ENCODE peak calls at places on chromosomes 13 and 19, in seven cellular contexts. V is EL; N is body of pancreas; L is stimulated activated CD8-positive, alpha-beta memory T cell treated with anti-CD3 and anti-CD28 coated beads, Interleukin-4, amount 100 ng/mL, for 4 hours; S is CD4-positive, CD25-positive, alpha-beta regulatory T cell; E is activated CD4-positive, alpha-beta T cell treated with anti-CD3 and anti-CD28 coated beads, Interleukin-2, amount 50 U/mL, for 48 hours; G is choroid plexus epithelial cell. C is an unnamed sample.

GRCh38 chr19:22735911-22736645 is 47.9 kb downstream of the ZNF99 start:
- DNase-seq in G (no peak), N (no peak), E (no peak), V (no peak), S (no peak), L (no peak), C (no peak)

GRCh38 chr13:22357132-22357531 is 686.3 kb downstream of the FGF9 start:
- DNase-seq in N (no peak), V (no peak), S (no peak), L (no peak), E (no peak), G (no peak), C (no peak)

GRCh38 chr19:10206226-10206873 is 11.6 kb upstream of the DNMT1 start:
- DNase-seq in G (peak; percentile 64), N (no peak), S (no peak), V (peak; percentile 74), L (no peak), E (no peak), C (no peak)

GRCh38 chr13:47215741-47216140 is 318.9 kb upstream of the HTR2A start:
- DNase-seq in G (peak; percentile 91), N (no peak), E (no peak), L (no peak), V (peak; percentile 97), S (no peak), C (no peak)

GRCh38 chr13:89812856-89813255 is 1534.6 kb upstream of the MIR17HG start:
- DNase-seq in E (no peak), G (no peak), S (no peak), N (no peak), L (no peak), V (no peak), C (no peak)

GRCh38 chr13:48653074-48654054 is at the start of gene CYSLTR2:
- DNase-seq in G (peak; percentile 76), L (no peak), S (peak; percentile 9), E (no peak), N (no peak), V (peak; percentile 33), C (peak; percentile 33)

GRCh38 chr19:18672044-18672451 is 11.4 kb upstream of the CRTC1 start:
- DNase-seq in G (no peak), N (no peak), E (no peak), S (no peak), L (no peak), V (no peak), C (no peak)

GRCh38 chr19:49119411-49120324 is at the start of gene PPFIA3:
- DNase-seq in N (peak; percentile 87), L (no peak), S (no peak), V (peak; percentile 62), G (peak; percentile 69), E (no peak), C (no peak)

GRCh38 chr19:7870571-7871279 is 3.5 kb downstream of the PRR36 start:
- DNase-seq in L (no peak), S (peak; percentile 50), V (peak; percentile 60), G (peak; percentile 47), N (peak; percentile 70), E (peak; percentile 60), C (peak; percentile 86)

GRCh38 chr19:14943601-14944000 is 2.3 kb downstream of the OR7C2 start:
- DNase-seq in G (peak; percentile 29), V (peak; percentile 3), N (no peak), S (no peak), L (no peak), E (no peak), C (no peak)

GRCh38 chr19:56837492-56837891 is 3.0 kb downstream of the PEG3 start:
- DNase-seq in S (no peak), E (no peak), L (no peak), N (peak; percentile 92), V (no peak), G (peak; percentile 22), C (no peak)

GRCh38 chr19:2011169-2011568 is 4.3 kb downstream of the BTBD2 start:
- DNase-seq in G (no peak), L (no peak), E (no peak), N (no peak), S (no peak), V (no peak), C (no peak)

GRCh38 chr13:31982540-31982939 is 49.0 kb upstream of the FRY start:
- DNase-seq in L (no peak), G (peak; percentile 98), S (no peak), V (peak; percentile 94), E (no peak), N (peak; percentile 88), C (no peak)

GRCh38 chr19:42311612-42312160 is 1.4 kb upstream of the TMEM145 start:
- DNase-seq in V (no peak), E (no peak), L (no peak), G (no peak), S (no peak), N (no peak), C (no peak)

GRCh38 chr13:46145950-46146349 is 36.0 kb downstream of the LCP1 start:
- DNase-seq in E (no peak), V (no peak), G (no peak), S (no peak), L (no peak), N (no peak), C (no peak)

GRCh38 chr13:112868308-112868707 is 100.7 kb upstream of the MCF2L start:
- DNase-seq in G (no peak), V (no peak), E (no peak), N (no peak), L (no peak), S (no peak), C (no peak)

GRCh38 chr19:45125975-45126493 is 33.1 kb downstream of the PPP1R37 start:
- DNase-seq in V (peak; percentile 59), S (peak; percentile 34), G (peak; percentile 59), N (peak; percentile 74), L (peak; percentile 43), E (peak; percentile 80), C (peak; percentile 55)

GRCh38 chr19:46860846-46861690 is at the start of gene ARHGAP35:
- DNase-seq in L (no peak), N (peak; percentile 22), E (peak; percentile 18), V (no peak), G (peak; percentile 85), S (peak; percentile 77), C (no peak)

GRCh38 chr19:7655581-7655980 is 13.3 kb upstream of the RETN start:
- DNase-seq in S (no peak), V (no peak), N (peak; percentile 35), E (no peak), G (no peak), L (no peak), C (no peak)

GRCh38 chr13:101757446-101758039 is 305.1 kb downstream of the ITGBL1 start:
- DNase-seq in S (no peak), G (peak; percentile 79), V (peak; percentile 48), E (no peak), L (no peak), N (no peak), C (peak; percentile 30)

GRCh38 chr13:80168089-80168850 is 172.7 kb downstream of the SPRY2 start:
- DNase-seq in E (no peak), G (peak; percentile 11), S (no peak), N (peak; percentile 14), V (peak; percentile 13), L (no peak), C (no peak)

GRCh38 chr13:42487221-42487620 is 86.7 kb upstream of the TNFSF11 start:
- DNase-seq in V (no peak), S (no peak), L (no peak), N (no peak), E (no peak), G (peak; percentile 82), C (no peak)

GRCh38 chr19:43306097-43306496 is 36.8 kb upstream of the PSG9 start:
- DNase-seq in E (no peak), S (no peak), G (no peak), V (peak; percentile 68), N (no peak), L (no peak), C (no peak)

GRCh38 chr19:19406878-19407639 is 1.6 kb downstream of the GATAD2A start:
- DNase-seq in L (no peak), S (peak; percentile 24), G (peak; percentile 52), V (peak; percentile 55), E (peak; percentile 58), N (peak; percentile 58), C (no peak)

GRCh38 chr19:4567584-4568071 is 8.1 kb upstream of the SEMA6B start:
- DNase-seq in G (peak; percentile 65), S (peak; percentile 38), V (peak; percentile 53), E (peak; percentile 80), N (peak; percentile 43), L (peak; percentile 11), C (no peak)

GRCh38 chr13:46845146-46845545 is 48.2 kb upstream of the ESD start:
- DNase-seq in L (no peak), E (no peak), N (no peak), G (no peak), S (no peak), V (no peak), C (no peak)

GRCh38 chr19:32692727-32693061 is 1.1 kb downstream of the NUDT19 start:
- DNase-seq in N (no peak), E (peak; percentile 21), G (no peak), V (no peak), L (no peak), S (no peak), C (no peak)

GRCh38 chr13:111667757-111668156 is 347.3 kb downstream of the TEX29 start:
- DNase-seq in V (no peak), E (no peak), L (no peak), N (no peak), S (no peak), G (no peak), C (no peak)

GRCh38 chr19:1093330-1093729 is 1.8 kb downstream of the POLR2E start:
- DNase-seq in S (no peak), L (no peak), G (no peak), E (no peak), V (no peak), N (no peak), C (no peak)

GRCh38 chr13:109156181-109156935 is 526.9 kb downstream of the MYO16 start:
- DNase-seq in E (no peak), L (no peak), N (no peak), S (no peak), G (peak; percentile 86), V (peak; percentile 86), C (no peak)

GRCh38 chr19:12665281-12665573 is 1.3 kb downstream of the MAN2B1 start:
- DNase-seq in S (peak; percentile 19), E (peak; percentile 57), V (no peak), N (peak; percentile 70), L (no peak), G (no peak), C (no peak)

GRCh38 chr19:2627319-2627829 is 75.1 kb downstream of the GNG7 start:
- DNase-seq in E (peak; percentile 66), S (no peak), G (peak; percentile 98), V (peak; percentile 99), N (peak; percentile 94), L (no peak), C (no peak)